ENCODE peak calls at places on chromosome 13, in nine cellular contexts. W is NB4; Y is retinal pigment epithelial cell; X is dorsolateral prefrontal cortex; B is GM12865; Z is CD4-positive, alpha-beta T cell; D is breast epithelium; S is astrocyte; C is Calu3. V is an unnamed sample.

GRCh38 chr13:111289251-111289650 is 31.2 kb upstream of the TEX29 start:
- DNase-seq in W (no peak), Y (no peak), X (no peak), B (no peak), Z (no peak), D (no peak), S (no peak), C (no peak), V (no peak)

GRCh38 chr13:110294146-110294545 is 12.8 kb downstream of the COL4A1 start:
- DNase-seq in W (no peak), Y (no peak), X (no peak), B (no peak), Z (no peak), D (no peak), S (no peak), C (no peak), V (no peak)

GRCh38 chr13:50584856-50585580 is 258.5 kb downstream of the DLEU7 start:
- DNase-seq in W (no peak), Y (no peak), X (no peak), B (no peak), Z (no peak), D (no peak), S (no peak), C (no peak), V (no peak)

GRCh38 chr13:78608254-78608704 is 4.9 kb upstream of the POU4F1 start:
- DNase-seq in W (no peak), Y (no peak), X (no peak), B (no peak), Z (no peak), D (no peak), S (no peak), C (no peak), V (peak)

GRCh38 chr13:48579167-48579918 is 46.5 kb upstream of the RCBTB2 start:
- DNase-seq in W (peak), Y (no peak), X (no peak), B (peak), Z (no peak), D (no peak), S (no peak), C (no peak), V (peak)

GRCh38 chr13:34720618-34721017 is 221.5 kb upstream of the NBEA start:
- DNase-seq in W (no peak), Y (peak), X (no peak), B (no peak), Z (no peak), D (no peak), S (no peak), C (no peak), V (no peak)

GRCh38 chr13:54742984-54743383 is 1714.4 kb downstream of the OLFM4 start:
- DNase-seq in W (no peak), Y (no peak), X (no peak), B (no peak), Z (no peak), D (no peak), S (no peak), C (no peak), V (no peak)

GRCh38 chr13:113997845-113998751 is 24.2 kb upstream of the C13orf46 start:
- DNase-seq in W (no peak), Y (no peak), X (no peak), B (no peak), Z (no peak), D (no peak), S (no peak), C (no peak), V (no peak)

GRCh38 chr13:39809466-39809865 is 154.0 kb downstream of the COG6 start:
- DNase-seq in W (no peak), Y (no peak), X (no peak), B (no peak), Z (no peak), D (no peak), S (no peak), C (no peak), V (no peak)

GRCh38 chr13:93169980-93170379 is 56.6 kb upstream of the GPC6 start:
- DNase-seq in W (no peak), Y (no peak), X (no peak), B (no peak), Z (no peak), D (no peak), S (peak), C (no peak), V (no peak)

GRCh38 chr13:73064991-73065390 is 6.2 kb downstream of the KLF5 start:
- DNase-seq in W (no peak), Y (no peak), X (no peak), B (no peak), Z (no peak), D (no peak), S (no peak), C (no peak), V (no peak)

GRCh38 chr13:20994441-20994821 is 67.0 kb downstream of the LATS2 start:
- DNase-seq in W (no peak), Y (no peak), X (no peak), B (no peak), Z (no peak), D (no peak), S (no peak), C (no peak), V (no peak)

GRCh38 chr13:21683034-21683733 is 12.3 kb downstream of the FGF9 start:
- DNase-seq in W (no peak), Y (no peak), X (no peak), B (no peak), Z (no peak), D (no peak), S (peak), C (no peak), V (no peak)

GRCh38 chr13:38099751-38100150 is 230.2 kb upstream of the TRPC4 start:
- DNase-seq in W (no peak), Y (no peak), X (no peak), B (no peak), Z (no peak), D (no peak), S (no peak), C (no peak), V (no peak)

GRCh38 chr13:68736961-68737360 is 1370.7 kb upstream of the ATXN8OS start:
- DNase-seq in W (no peak), Y (no peak), X (no peak), B (no peak), Z (no peak), D (no peak), S (peak), C (no peak), V (no peak)

GRCh38 chr13:65085977-65086376 is 2144.2 kb downstream of the PCDH9 start:
- DNase-seq in W (no peak), Y (no peak), X (no peak), B (no peak), Z (no peak), D (no peak), S (no peak), C (no peak), V (no peak)

GRCh38 chr13:112102243-112102642 is 35.3 kb downstream of the SOX1 start:
- DNase-seq in W (peak), Y (no peak), X (no peak), B (no peak), Z (no peak), D (no peak), S (no peak), C (no peak), V (no peak)

GRCh38 chr13:30572859-30573275 is 44.9 kb upstream of the USPL1 start:
- DNase-seq in W (peak), Y (no peak), X (no peak), B (peak), Z (no peak), D (no peak), S (peak), C (no peak), V (peak)
- TF ChIP-seq CTCF in W (peak), Y (peak), X (peak), B (peak), Z (peak), D (no peak), S (no peak), C (no peak), V (peak)

DNA sequence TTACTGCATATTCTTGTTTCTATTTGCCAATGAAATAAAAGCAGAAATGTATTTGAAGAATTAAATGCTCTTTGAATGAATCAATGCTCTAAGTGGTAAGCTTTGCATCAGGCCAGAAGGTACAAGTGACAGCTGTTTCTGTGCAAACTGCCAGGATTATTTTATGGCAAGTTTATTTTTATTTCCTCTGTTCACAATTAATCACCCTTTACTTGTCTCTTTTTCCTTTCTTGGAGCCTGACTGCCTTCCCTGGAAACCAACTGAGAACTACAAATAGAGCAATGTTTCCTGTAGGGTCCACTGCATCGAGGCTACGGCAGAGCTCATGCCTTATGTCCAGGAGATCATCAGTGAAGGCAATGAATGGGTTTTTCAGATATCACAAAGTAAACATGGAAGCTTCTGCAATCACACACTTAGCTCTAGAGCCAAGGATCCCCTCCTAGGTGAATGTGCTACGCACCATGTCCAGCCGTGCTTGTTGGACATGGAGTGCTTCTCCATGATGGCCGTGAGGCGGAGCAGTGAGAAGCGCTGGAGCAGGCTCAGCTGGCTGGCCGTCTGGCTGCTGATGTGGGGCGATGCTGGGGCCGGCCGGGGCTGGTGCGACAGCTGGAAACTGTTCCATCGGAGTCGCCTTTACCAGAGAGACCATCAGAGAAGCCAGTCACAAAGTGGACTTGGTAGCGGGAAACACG is 110.8 kb downstream of the KL start:
- DNase-seq in W (no peak), Y (no peak), X (no peak), B (no peak), Z (no peak), D (no peak), S (peak), C (no peak), V (no peak)
- TF ChIP-seq CTCF in W (no peak), Y (no peak), X (no peak), B (no peak), Z (no peak), D (no peak), S (no peak), C (no peak), V (no peak)

GRCh38 chr13:46185634-46186033 is 3.7 kb upstream of the LCP1 start:
- DNase-seq in W (no peak), Y (no peak), X (no peak), B (no peak), Z (no peak), D (no peak), S (no peak), C (no peak), V (no peak)

GRCh38 chr13:46181799-46182490 is at the start of gene LCP1:
- DNase-seq in W (peak), Y (no peak), X (no peak), B (peak), Z (peak), D (no peak), S (no peak), C (peak), V (peak)

GRCh38 chr13:46182491-46182877 is 507 bp upstream of the LCP1 start:
- DNase-seq in W (no peak), Y (no peak), X (no peak), B (peak), Z (no peak), D (no peak), S (no peak), C (peak), V (no peak)

GRCh38 chr13:46183018-46183940 is 1.3 kb upstream of the LCP1 start:
- DNase-seq in W (peak), Y (no peak), X (no peak), B (peak), Z (no peak), D (no peak), S (no peak), C (no peak), V (no peak)

GRCh38 chr13:46184277-46184699 is 2.3 kb upstream of the LCP1 start:
- DNase-seq in W (peak), Y (no peak), X (no peak), B (peak), Z (peak), D (no peak), S (no peak), C (peak), V (peak)
- TF ChIP-seq CTCF in W (peak), Y (peak), X (peak), B (peak), Z (peak), D (no peak), S (peak), C (no peak), V (peak)

GRCh38 chr13:43787998-43788397 is 1.2 kb upstream of the ENOX1 start:
- DNase-seq in W (no peak), Y (no peak), X (no peak), B (peak), Z (no peak), D (no peak), S (peak), C (peak), V (peak)
- TF ChIP-seq CTCF in W (no peak), Y (peak), X (peak), B (peak), Z (no peak), D (no peak), S (peak), C (peak), V (no peak)

GRCh38 chr13:25729201-25729600 is 322.6 kb downstream of the SHISA2 start:
- DNase-seq in W (no peak), Y (no peak), X (no peak), B (no peak), Z (no peak), D (no peak), S (no peak), C (no peak), V (no peak)

GRCh38 chr13:25727776-25728175 is 324.0 kb downstream of the SHISA2 start:
- DNase-seq in W (no peak), Y (no peak), X (no peak), B (no peak), Z (no peak), D (no peak), S (no peak), C (no peak), V (no peak)

GRCh38 chr13:25722893-25723292 is 328.9 kb downstream of the SHISA2 start:
- DNase-seq in W (no peak), Y (no peak), X (no peak), B (no peak), Z (no peak), D (no peak), S (no peak), C (no peak), V (no peak)

GRCh38 chr13:25727250-25727649 is 324.6 kb downstream of the SHISA2 start:
- DNase-seq in W (no peak), Y (no peak), X (no peak), B (no peak), Z (no peak), D (peak), S (no peak), C (no peak), V (no peak)

GRCh38 chr13:25725104-25725503 is 326.7 kb downstream of the SHISA2 start:
- DNase-seq in W (peak), Y (no peak), X (no peak), B (no peak), Z (no peak), D (no peak), S (no peak), C (no peak), V (no peak)
- TF ChIP-seq CTCF in W (no peak), Y (no peak), X (no peak), B (no peak), Z (no peak), D (no peak), S (no peak), C (no peak), V (no peak)

GRCh38 chr13:27482996-27483395 is 32.6 kb upstream of the MTIF3 start:
- DNase-seq in W (peak), Y (no peak), X (no peak), B (peak), Z (no peak), D (no peak), S (no peak), C (no peak), V (peak)
- TF ChIP-seq CTCF in W (no peak), Y (no peak), X (no peak), B (no peak), Z (no peak), D (no peak), S (no peak), C (no peak), V (no peak)

DNA sequence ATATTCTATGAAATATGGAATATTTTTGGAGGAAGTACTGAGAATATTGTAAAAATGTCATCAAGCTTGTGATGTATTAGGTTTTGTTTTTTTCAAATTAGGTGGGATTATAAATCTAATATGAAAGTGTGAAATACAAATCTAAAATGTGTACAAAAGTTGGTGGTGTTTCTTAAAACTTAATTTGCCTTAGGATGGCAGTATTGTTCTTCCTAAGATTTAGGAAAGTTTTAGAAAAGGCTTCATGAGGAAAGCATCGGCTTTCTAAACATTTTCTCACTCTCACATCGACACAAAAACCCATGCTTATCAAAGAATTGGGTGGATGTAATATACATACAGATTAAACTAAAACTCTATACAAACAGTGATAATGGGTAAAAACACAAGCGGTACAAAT is 972.0 kb upstream of the PCDH20 start:
- DNase-seq in W (no peak), Y (no peak), X (no peak), B (peak), Z (no peak), D (no peak), S (no peak), C (no peak), V (no peak)
- TF ChIP-seq CTCF in W (no peak), Y (no peak), X (no peak), B (no peak), Z (no peak), D (no peak), S (peak), C (no peak), V (no peak)

DNA sequence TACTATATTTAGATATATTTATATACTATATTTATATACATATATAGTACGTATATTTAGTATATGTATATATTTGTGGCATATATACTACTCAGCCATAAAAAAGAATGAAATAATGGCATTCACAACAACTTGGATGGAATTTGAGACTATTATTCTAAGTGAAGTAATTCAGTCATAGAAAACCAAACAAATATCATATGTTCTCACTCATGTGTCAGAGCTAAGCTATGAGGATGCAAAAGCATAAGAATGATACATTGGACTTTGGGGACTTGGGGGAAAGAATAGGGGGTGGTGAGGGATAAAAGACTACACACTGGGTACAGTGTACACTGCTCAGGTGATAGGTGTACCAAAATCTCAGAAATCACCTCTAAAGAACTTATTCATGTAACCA is 1015.7 kb downstream of the EFNB2 start:
- DNase-seq in W (no peak), Y (no peak), X (no peak), B (no peak), Z (no peak), D (no peak), S (no peak), C (no peak), V (no peak)
- TF ChIP-seq CTCF in W (no peak), Y (no peak), X (no peak), B (no peak), Z (no peak), D (no peak), S (no peak), C (no peak), V (no peak)

GRCh38 chr13:77274126-77274525 is 52.8 kb downstream of the MYCBP2 start:
- DNase-seq in W (no peak), Y (no peak), X (no peak), B (no peak), Z (no peak), D (no peak), S (no peak), C (no peak), V (no peak)
- TF ChIP-seq CTCF in W (no peak), Y (no peak), X (no peak), B (no peak), Z (peak), D (no peak), S (no peak), C (no peak), V (no peak)

DNA sequence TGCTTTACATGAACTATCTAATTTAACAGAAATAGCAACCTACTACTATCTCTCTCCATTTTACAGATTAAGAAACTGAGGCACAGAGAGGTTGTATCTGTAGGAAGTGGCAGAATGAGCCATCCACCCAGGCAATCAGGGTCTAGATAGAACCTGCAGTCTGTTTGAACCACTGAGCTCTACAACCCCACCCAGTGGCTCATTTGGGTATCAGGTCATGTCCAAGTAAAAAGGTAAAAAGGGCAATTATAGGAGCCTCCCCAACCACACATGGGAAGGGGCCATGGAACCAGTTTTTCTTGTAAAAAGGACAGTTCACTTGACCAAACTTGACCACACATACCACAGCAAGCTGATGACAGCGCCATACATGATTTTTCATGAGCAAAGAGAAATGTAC is 92.9 kb upstream of the SGCG start:
- DNase-seq in W (peak), Y (no peak), X (no peak), B (peak), Z (no peak), D (no peak), S (no peak), C (peak), V (peak)
- TF ChIP-seq CTCF in W (peak), Y (peak), X (peak), B (peak), Z (peak), D (no peak), S (peak), C (no peak), V (peak)